ENCODE peak calls at places on chromosomes 5 and 9, in five cellular contexts. M is activated naive CD4-positive, alpha-beta T cell treated with anti-CD3 and anti-CD28 coated beads, Interleukin-2, amount 50 U/mL, for 16 hours; N is stimulated activated CD8-positive, alpha-beta memory T cell treated with anti-CD3 and anti-CD28 coated beads, Interleukin-7, amount 100 ng/mL, for 1 hour; D is islet precursor cell; U is GM23248. Z is an unnamed sample.
A peak's percentile ranks its signal among the peaks of the same experiment; 100 is the strongest.

GRCh38 chr9:4117835-4118610 is 181.8 kb downstream of the GLIS3 start:
- DNase-seq in M (peak; percentile 43), N (no peak), D (no peak), U (no peak), Z (peak; percentile 74)

GRCh38 chr9:69207503-69207902 is 33.4 kb downstream of the TJP2 start:
- DNase-seq in M (no peak), N (no peak), D (peak; percentile 64), U (no peak), Z (no peak)

GRCh38 chr5:179266291-179267070 is 78.8 kb downstream of the ADAMTS2 start:
- DNase-seq in M (peak; percentile 4), N (no peak), D (peak; percentile 54), U (peak; percentile 80), Z (peak; percentile 6)

GRCh38 chr5:73826301-73826700 is 200.3 kb downstream of the ARHGEF28 start:
- DNase-seq in M (no peak), N (no peak), D (no peak), U (peak; percentile 15), Z (no peak)

GRCh38 chr5:172795401-172795977 is 24.5 kb upstream of the DUSP1 start:
- DNase-seq in M (no peak), N (no peak), D (peak; percentile 63), U (peak; percentile 97), Z (no peak)

GRCh38 chr9:127216888-127217217 is 47.7 kb upstream of the GARNL3 start:
- DNase-seq in M (no peak), N (no peak), D (peak; percentile 40), U (no peak), Z (no peak)

GRCh38 chr9:136093331-136093986 is 1.6 kb downstream of the NACC2 start:
- DNase-seq in M (no peak), N (no peak), D (peak; percentile 82), U (peak; percentile 66), Z (no peak)

GRCh38 chr5:58505971-58506640 is 14.9 kb downstream of the GAPT start:
- DNase-seq in M (no peak), N (no peak), D (no peak), U (no peak), Z (no peak)

GRCh38 chr5:43036409-43036808 is 3.7 kb downstream of the ANXA2R start:
- DNase-seq in M (no peak), N (no peak), D (no peak), U (no peak), Z (no peak)

GRCh38 chr5:113510836-113511451 is 2.5 kb upstream of the YTHDC2 start:
- DNase-seq in M (no peak), N (no peak), D (no peak), U (peak; percentile 66), Z (no peak)

GRCh38 chr9:91117959-91118651 is 243.6 kb downstream of the AUH start:
- DNase-seq in M (no peak), N (no peak), D (peak; percentile 89), U (peak; percentile 62), Z (no peak)

GRCh38 chr5:57386958-57387357 is 95.7 kb downstream of the ACTBL2 start:
- DNase-seq in M (no peak), N (no peak), D (no peak), U (peak; percentile 77), Z (no peak)

GRCh38 chr9:99039388-99040182 is 65.3 kb upstream of the TGFBR1 start:
- DNase-seq in M (no peak), N (no peak), D (no peak), U (peak; percentile 78), Z (no peak)

GRCh38 chr9:126043691-126044090 is 282.9 kb upstream of the MVB12B start:
- DNase-seq in M (no peak), N (no peak), D (no peak), U (no peak), Z (no peak)

GRCh38 chr9:104334549-104334948 is 169.5 kb upstream of the OR13F1 start:
- DNase-seq in M (no peak), N (no peak), D (no peak), U (no peak), Z (no peak)

GRCh38 chr5:153350192-153350883 is 140.1 kb upstream of the GRIA1 start:
- DNase-seq in M (no peak), N (no peak), D (no peak), U (no peak), Z (no peak)

GRCh38 chr9:130630091-130630450 is 34.3 kb upstream of the PRDM12 start:
- DNase-seq in M (no peak), N (no peak), D (no peak), U (no peak), Z (no peak)